ENCODE peak calls at places on chromosomes 5 and 9, in five cellular contexts. D is IMR-90; U is mesendoderm; Z is CD8-positive, alpha-beta memory T cell; K is right lobe of liver. W is an unnamed sample. For H3K36me3, the result is how much of the 10 kb centered on the place peaks cover.

GRCh38 chr5:179306191-179307005 is 38.9 kb downstream of the ADAMTS2 start:
- DNase-seq in K (peak), Z (no peak), D (peak), U (no peak), W (no peak)

GRCh38 chr9:95772320-95773060 is 103.0 kb upstream of the ERCC6L2 start:
- DNase-seq in K (no peak), U (peak), D (peak), Z (no peak), W (no peak)

GRCh38 chr5:10689391-10690081 is 71.5 kb downstream of the DAP start:
- DNase-seq in Z (no peak), D (peak), K (no peak), U (peak), W (no peak)

GRCh38 chr5:171149772-171150171 is 159.3 kb upstream of the TLX3 start:
- DNase-seq in Z (no peak), U (no peak), D (no peak), K (no peak), W (no peak)

GRCh38 chr9:81680006-81680405 is 9.3 kb downstream of the TLE1 start:
- DNase-seq in U (no peak), K (no peak), Z (no peak), D (no peak), W (no peak)

GRCh38 chr5:92676839-92677197 is 904.2 kb downstream of the NR2F1-AS1 start:
- DNase-seq in U (no peak), Z (no peak), K (no peak), D (no peak), W (no peak)

GRCh38 chr5:31329722-31330121 is 136.2 kb downstream of the CDH6 start:
- DNase-seq in Z (no peak), K (no peak), D (peak), U (peak), W (no peak)

GRCh38 chr9:5749306-5749705 is 83.6 kb downstream of the ERMP1 start:
- DNase-seq in K (no peak), U (no peak), D (no peak), Z (no peak), W (no peak)

GRCh38 chr9:90460220-90460619 is 182.4 kb downstream of the DIRAS2 start:
- DNase-seq in K (no peak), U (peak), D (no peak), Z (no peak), W (no peak)

GRCh38 chr5:81631124-81631523 is 119.8 kb downstream of the SSBP2 start:
- DNase-seq in U (no peak), Z (no peak), D (no peak), K (no peak), W (no peak)

GRCh38 chr5:88785396-88786216 is 97.4 kb downstream of the MEF2C start:
- DNase-seq in D (peak), K (no peak), Z (no peak), U (peak), W (no peak)

DNA sequence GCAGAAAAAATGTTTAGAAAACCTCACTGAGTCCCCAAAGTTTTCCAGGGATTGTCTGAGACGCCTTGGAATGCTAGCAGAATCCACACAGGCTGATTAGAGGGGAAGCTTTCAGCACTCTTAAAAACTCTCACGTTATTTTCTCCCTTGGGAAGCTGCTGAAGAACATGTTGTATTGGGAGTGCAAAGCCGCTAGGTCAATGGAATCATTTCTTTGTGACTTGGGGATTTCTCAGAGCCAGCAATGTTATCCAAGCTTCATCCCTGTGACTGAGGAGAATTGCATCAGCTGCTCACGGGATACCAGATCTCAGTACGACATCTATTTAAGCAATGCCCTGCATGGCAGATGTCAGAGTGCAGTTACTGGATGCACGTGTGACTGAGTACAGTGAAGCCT is 426.4 kb upstream of the MPDZ start:
- DNase-seq in U (peak), K (no peak), Z (no peak), D (peak), W (no peak)
- H3K27ac ChIP-seq in U (no peak), K (no peak), Z (no peak), D (no peak), W (peak)

GRCh38 chr5:50791813-50792212 is 125.4 kb downstream of the PARP8 start:
- DNase-seq in Z (no peak), K (no peak), D (no peak), U (no peak), W (no peak)

GRCh38 chr5:50799596-50799995 is 133.2 kb downstream of the PARP8 start:
- DNase-seq in Z (no peak), U (no peak), D (no peak), K (no peak), W (no peak)

GRCh38 chr5:50800410-50800809 is 134.0 kb downstream of the PARP8 start:
- DNase-seq in D (no peak), U (no peak), Z (no peak), K (no peak), W (no peak)

GRCh38 chr5:50792845-50793244 is 126.4 kb downstream of the PARP8 start:
- DNase-seq in U (no peak), D (no peak), K (no peak), Z (no peak), W (no peak)

DNA sequence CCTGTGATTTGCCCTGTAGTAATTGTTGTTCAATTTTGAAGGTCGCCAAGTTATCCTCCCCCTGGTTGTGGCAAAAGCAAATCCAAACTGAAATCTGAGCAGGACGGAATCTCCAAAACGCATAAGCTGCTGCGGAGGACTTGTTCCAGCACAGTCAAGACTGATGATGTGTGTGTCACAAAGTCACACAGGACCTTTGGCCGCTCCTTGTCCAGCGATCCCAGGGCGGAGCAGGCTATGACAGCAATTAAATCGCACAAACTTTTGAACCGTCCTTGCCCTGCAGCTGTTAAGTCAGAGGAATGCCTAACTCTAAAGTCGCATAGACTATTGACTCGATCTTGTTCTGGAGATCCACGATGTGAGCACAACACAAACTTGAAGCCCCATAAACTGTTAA is 128.4 kb downstream of the PARP8 start:
- DNase-seq in D (no peak), U (no peak), Z (no peak), K (no peak), W (no peak)
- H3K36me3 ChIP-seq in D (under half), U (under half), Z (under half), K (under half), W (under half)

DNA sequence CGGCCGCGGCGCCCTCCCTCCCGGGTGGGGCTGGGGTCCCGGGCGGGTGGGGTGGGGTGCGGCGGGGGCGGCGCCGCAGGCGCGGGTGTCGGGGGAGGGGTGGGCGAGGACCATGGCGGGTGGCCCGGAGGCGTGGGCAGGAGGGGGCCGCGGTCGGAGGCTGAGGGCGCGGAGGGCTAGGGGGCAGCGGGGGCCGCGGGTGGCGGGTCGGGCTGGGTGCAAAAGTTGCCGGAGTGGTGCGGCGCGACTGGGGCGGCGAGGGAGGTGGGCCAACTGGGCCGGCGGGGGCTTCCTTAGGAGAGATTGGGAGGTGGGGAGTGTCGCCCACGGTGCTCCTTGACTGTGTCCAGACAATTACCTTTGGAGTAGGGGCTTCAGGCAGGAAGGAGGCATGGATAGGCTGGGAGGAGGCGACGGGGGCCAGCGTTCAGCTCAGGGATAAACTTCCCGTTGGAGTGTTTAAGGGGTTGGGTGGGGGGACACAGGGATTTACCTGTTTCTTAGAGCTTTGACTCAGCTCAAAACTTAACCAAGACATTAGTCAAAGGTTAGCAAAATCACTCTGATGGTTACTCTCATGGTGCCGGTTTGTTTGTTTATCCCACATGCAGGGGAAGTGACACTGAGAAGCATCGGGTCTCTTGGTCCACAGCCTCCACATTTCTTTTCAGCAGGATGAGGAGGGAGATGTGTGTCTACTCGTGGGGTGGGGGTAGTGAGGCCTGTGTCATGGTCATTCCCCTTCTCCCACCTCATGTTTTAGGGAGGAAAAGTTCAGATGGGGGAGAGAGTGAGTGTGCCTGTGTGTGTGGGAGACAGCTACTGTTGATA is 869 bp downstream of the CSNK1G3 start:
- DNase-seq in Z (peak), D (peak), K (peak), U (peak), W (peak)
- H3K27ac ChIP-seq in Z (peak), D (peak), K (peak), U (peak), W (peak)

GRCh38 chr5:176408590-176408989 is 7.7 kb downstream of the CLTB start:
- DNase-seq in D (no peak), U (no peak), Z (no peak), K (no peak), W (no peak)

GRCh38 chr5:176413255-176413565 is 3.1 kb downstream of the CLTB start:
- DNase-seq in Z (no peak), K (no peak), U (no peak), D (no peak), W (peak)

GRCh38 chr5:176409765-176410164 is 6.6 kb downstream of the CLTB start:
- DNase-seq in K (no peak), U (no peak), Z (no peak), D (no peak), W (no peak)

GRCh38 chr5:176412517-176413254 is 3.7 kb downstream of the CLTB start:
- DNase-seq in Z (no peak), K (no peak), U (no peak), D (no peak), W (no peak)

DNA sequence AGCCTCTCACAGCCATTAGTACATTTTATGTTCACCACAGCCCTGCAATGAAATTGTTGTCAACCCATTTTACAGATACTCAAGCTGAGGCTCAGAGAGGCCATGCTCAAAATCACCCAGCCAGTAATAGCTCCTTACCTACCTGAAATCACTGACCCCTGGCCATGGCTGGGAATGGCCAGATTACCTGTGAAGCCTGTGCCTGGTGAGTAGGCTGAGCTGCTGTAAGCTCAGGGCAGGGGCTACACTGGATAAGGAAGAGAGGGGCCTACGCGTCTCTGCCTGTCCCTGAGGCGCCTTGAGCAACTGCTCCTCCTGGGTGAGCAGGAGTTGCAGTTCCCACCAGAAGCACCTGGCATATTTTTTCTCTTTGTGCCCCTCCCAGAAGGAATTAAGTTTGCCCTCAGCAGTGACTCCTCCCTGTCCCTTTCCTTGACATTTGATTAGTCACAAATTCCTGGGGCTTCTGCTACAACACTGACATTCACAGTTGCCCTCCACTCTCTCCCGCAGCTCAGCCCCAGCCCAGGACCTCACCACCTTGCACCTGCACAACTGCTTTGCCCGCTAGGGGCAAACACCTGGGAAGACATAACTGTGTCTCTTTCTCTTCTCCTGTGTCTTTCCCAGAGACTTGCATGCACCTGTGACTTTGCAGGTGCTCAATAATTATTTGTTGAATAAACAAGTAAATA is 5.7 kb downstream of the CLTB start:
- DNase-seq in K (no peak), Z (no peak), D (no peak), U (peak), W (no peak)
- H3K36me3 ChIP-seq in K (under half), Z (under half), D (under half), U (under half), W (under half)

GRCh38 chr9:116345393-116345792 is 191.8 kb downstream of the PAPPA start:
- DNase-seq in U (no peak), K (no peak), Z (no peak), D (no peak), W (no peak)
- H3K27ac ChIP-seq in U (no peak), K (no peak), Z (no peak), D (no peak), W (no peak)

GRCh38 chr5:646396-647201 is 34.5 kb downstream of the CEP72 start:
- DNase-seq in U (no peak), D (no peak), Z (no peak), K (no peak), W (peak)

GRCh38 chr5:645421-645820 is 33.3 kb downstream of the CEP72 start:
- DNase-seq in K (no peak), U (no peak), D (no peak), Z (no peak), W (no peak)

GRCh38 chr5:647727-648126 is 35.6 kb downstream of the CEP72 start:
- DNase-seq in K (no peak), D (no peak), U (no peak), Z (no peak), W (peak)

GRCh38 chr5:644971-645370 is 32.8 kb downstream of the CEP72 start:
- DNase-seq in Z (no peak), K (no peak), U (no peak), D (no peak), W (no peak)

GRCh38 chr5:647311-647710 is 35.2 kb downstream of the CEP72 start:
- DNase-seq in Z (no peak), K (no peak), D (no peak), U (no peak), W (peak)
- H3K36me3 ChIP-seq in Z (under half), K (under half), D (under half), U (under half), W (under half)

DNA sequence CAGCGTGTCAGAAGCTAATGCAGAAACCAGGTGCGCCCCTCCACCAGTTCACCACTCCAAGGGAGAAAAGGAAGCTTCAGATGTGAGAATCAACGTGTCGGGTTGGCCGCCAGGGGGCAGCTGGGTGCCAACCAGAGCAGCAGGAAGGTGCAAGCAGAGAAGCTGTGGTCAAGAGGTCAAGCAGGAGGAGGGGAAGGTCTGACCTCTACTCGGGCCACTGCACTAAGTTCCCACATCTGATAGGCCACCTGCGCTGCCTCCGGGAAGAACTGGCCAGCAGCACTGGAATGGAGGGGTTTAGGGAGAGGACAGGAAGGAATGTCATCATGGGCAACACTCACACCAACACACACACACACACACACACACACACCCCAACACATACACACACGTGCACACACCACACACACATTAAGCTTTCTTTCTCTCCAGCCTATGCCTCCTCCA is 31.4 kb downstream of the ANXA6 start:
- DNase-seq in D (peak), K (peak), Z (peak), U (peak), W (peak)
- H3K27ac ChIP-seq in D (no peak), K (no peak), Z (no peak), U (no peak), W (no peak)

W was measured in aorta.